ENCODE peak calls at places on chromosomes 2 and 18, in five cellular contexts. T, Q, L, P and C are unnamed samples.

GRCh38 chr2:143705108-143705686 is 576.0 kb downstream of the ARHGAP15 start:
- DNase-seq in T (peak), Q (no peak), L (no peak), P (peak), C (peak)

GRCh38 chr18:75350440-75350839 is 77.1 kb downstream of the SMIM21 start:
- DNase-seq in T (no peak), Q (no peak), L (no peak), P (no peak), C (peak)

GRCh38 chr2:165408191-165408590 is 61.3 kb upstream of the CSRNP3 start:
- DNase-seq in T (peak), Q (no peak), L (no peak), P (no peak), C (no peak)

GRCh38 chr2:72920317-72921087 is 3.2 kb downstream of the EMX1 start:
- DNase-seq in T (peak), Q (no peak), L (no peak), P (no peak), C (no peak)

GRCh38 chr2:28348149-28348567 is 44.5 kb upstream of the FOSL2 start:
- DNase-seq in T (no peak), Q (no peak), L (peak), P (no peak), C (no peak)

GRCh38 chr18:10851824-10852225 is 297.5 kb downstream of the PIEZO2 start:
- DNase-seq in T (peak), Q (no peak), L (no peak), P (peak), C (peak)

GRCh38 chr2:175931751-175932295 is 70.2 kb downstream of the LNPK start:
- DNase-seq in T (peak), Q (no peak), L (no peak), P (no peak), C (peak)

GRCh38 chr2:25378731-25379490 is 37.2 kb upstream of the DNMT3A start:
- DNase-seq in T (peak), Q (no peak), L (peak), P (peak), C (no peak)

GRCh38 chr2:20164061-20164733 is 60.7 kb downstream of the SDC1 start:
- DNase-seq in T (peak), Q (no peak), L (no peak), P (no peak), C (no peak)

GRCh38 chr2:11610624-11611242 is 59.3 kb downstream of the NTSR2 start:
- DNase-seq in T (no peak), Q (no peak), L (no peak), P (no peak), C (no peak)

GRCh38 chr2:120642646-120643045 is 93.0 kb upstream of the GLI2 start:
- DNase-seq in T (no peak), Q (no peak), L (no peak), P (no peak), C (no peak)

GRCh38 chr2:31828891-31829290 is 181.9 kb downstream of the MEMO1 start:
- DNase-seq in T (no peak), Q (no peak), L (no peak), P (peak), C (no peak)

GRCh38 chr18:51255694-51256093 is 58.2 kb upstream of the MEX3C start:
- DNase-seq in T (peak), Q (no peak), L (no peak), P (no peak), C (no peak)

GRCh38 chr2:105087273-105087672 is 49.4 kb downstream of the MRPS9 start:
- DNase-seq in T (no peak), Q (no peak), L (no peak), P (no peak), C (no peak)

GRCh38 chr2:113895819-113896563 is 6.1 kb downstream of the ACTR3 start:
- DNase-seq in T (no peak), Q (no peak), L (no peak), P (no peak), C (no peak)

GRCh38 chr2:195051401-195051800 is 605.6 kb upstream of the SLC39A10 start:
- DNase-seq in T (no peak), Q (no peak), L (no peak), P (peak), C (peak)

GRCh38 chr2:31415421-31415820 is 879 bp upstream of the XDH start:
- DNase-seq in T (peak), Q (no peak), L (no peak), P (no peak), C (no peak)

GRCh38 chr2:223746611-223747010 is 90.8 kb downstream of the AP1S3 start:
- DNase-seq in T (no peak), Q (no peak), L (no peak), P (no peak), C (no peak)

GRCh38 chr2:121197369-121198091 is 87.5 kb downstream of the TFCP2L1 start:
- DNase-seq in T (peak), Q (no peak), L (peak), P (peak), C (peak)

GRCh38 chr2:63270717-63271116 is 220.1 kb downstream of the OTX1 start:
- DNase-seq in T (no peak), Q (no peak), L (no peak), P (no peak), C (no peak)

GRCh38 chr2:147384659-147385058 is 460.2 kb upstream of the ACVR2A start:
- DNase-seq in T (no peak), Q (no peak), L (no peak), P (no peak), C (no peak)

GRCh38 chr2:199940373-199940772 is 14.9 kb downstream of the TYW5 start:
- DNase-seq in T (peak), Q (no peak), L (no peak), P (peak), C (no peak)

GRCh38 chr2:65311049-65311448 is 83.4 kb downstream of the ACTR2 start:
- DNase-seq in T (no peak), Q (no peak), L (no peak), P (no peak), C (no peak)

GRCh38 chr2:190466819-190467444 is 58.8 kb downstream of the MFSD6 start:
- DNase-seq in T (no peak), Q (no peak), L (no peak), P (no peak), C (no peak)

GRCh38 chr2:1601064-1601405 is 143.3 kb downstream of the PXDN start:
- DNase-seq in T (no peak), Q (no peak), L (no peak), P (no peak), C (no peak)
- TF ChIP-seq CTCF in T (no peak), Q (no peak), L (no peak), P (peak), C (no peak)

DNA sequence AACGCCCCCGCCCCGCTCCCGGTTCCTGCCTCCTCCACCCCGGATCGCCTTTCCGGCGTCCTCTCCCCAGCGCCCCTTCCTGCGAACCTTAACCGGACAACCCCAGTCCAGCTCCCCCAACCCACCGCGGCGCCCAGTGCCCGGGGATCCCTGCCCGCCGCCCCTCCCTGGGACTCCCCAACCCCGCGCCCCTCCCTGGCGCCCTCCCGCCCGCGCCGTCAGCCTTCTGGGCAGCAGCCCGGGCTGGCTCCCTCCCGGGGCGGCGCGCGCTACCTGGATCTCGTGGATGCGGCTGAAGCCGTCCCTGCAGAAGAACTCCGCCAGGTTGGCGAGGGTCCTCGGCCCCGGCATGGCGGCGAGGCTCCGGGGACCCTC is 396 bp downstream of the CYP27C1 start:
- DNase-seq in T (no peak), Q (no peak), L (no peak), P (peak), C (no peak)
- H3K4me3 ChIP-seq in T (peak), Q (peak), L (peak), P (peak), C (peak)

GRCh38 chr18:25223211-25223610 is 128.8 kb downstream of the ZNF521 start:
- DNase-seq in T (no peak), Q (no peak), L (no peak), P (no peak), C (no peak)
- TF ChIP-seq CTCF in T (no peak), Q (no peak), L (no peak), P (no peak), C (no peak)

GRCh38 chr2:217942731-217943335 is 60.0 kb downstream of the TNS1 start:
- DNase-seq in T (no peak), Q (no peak), L (peak), P (no peak), C (no peak)
- H3K4me3 ChIP-seq in T (peak), Q (peak), L (peak), P (no peak), C (no peak)

GRCh38 chr2:68726608-68727367 is 7.8 kb upstream of the ARHGAP25 start:
- DNase-seq in T (no peak), Q (no peak), L (peak), P (peak), C (no peak)
- TF ChIP-seq CTCF in T (no peak), Q (no peak), L (no peak), P (no peak), C (no peak)

GRCh38 chr2:17539596-17539992 is 902 bp upstream of the VSNL1 start:
- DNase-seq in T (peak), Q (peak), L (no peak), P (peak), C (no peak)

GRCh38 chr2:17539993-17540812 is at the start of gene VSNL1:
- DNase-seq in T (peak), Q (peak), L (peak), P (peak), C (peak)

GRCh38 chr2:17536416-17536815 is 4.1 kb upstream of the VSNL1 start:
- DNase-seq in T (no peak), Q (no peak), L (no peak), P (peak), C (no peak)

GRCh38 chr2:17538844-17539554 is 1.5 kb upstream of the VSNL1 start:
- DNase-seq in T (peak), Q (peak), L (no peak), P (peak), C (no peak)

GRCh38 chr2:17538022-17538843 is 2.3 kb upstream of the VSNL1 start:
- DNase-seq in T (peak), Q (no peak), L (no peak), P (peak), C (no peak)
- H3K4me3 ChIP-seq in T (peak), Q (peak), L (peak), P (peak), C (peak)

DNA sequence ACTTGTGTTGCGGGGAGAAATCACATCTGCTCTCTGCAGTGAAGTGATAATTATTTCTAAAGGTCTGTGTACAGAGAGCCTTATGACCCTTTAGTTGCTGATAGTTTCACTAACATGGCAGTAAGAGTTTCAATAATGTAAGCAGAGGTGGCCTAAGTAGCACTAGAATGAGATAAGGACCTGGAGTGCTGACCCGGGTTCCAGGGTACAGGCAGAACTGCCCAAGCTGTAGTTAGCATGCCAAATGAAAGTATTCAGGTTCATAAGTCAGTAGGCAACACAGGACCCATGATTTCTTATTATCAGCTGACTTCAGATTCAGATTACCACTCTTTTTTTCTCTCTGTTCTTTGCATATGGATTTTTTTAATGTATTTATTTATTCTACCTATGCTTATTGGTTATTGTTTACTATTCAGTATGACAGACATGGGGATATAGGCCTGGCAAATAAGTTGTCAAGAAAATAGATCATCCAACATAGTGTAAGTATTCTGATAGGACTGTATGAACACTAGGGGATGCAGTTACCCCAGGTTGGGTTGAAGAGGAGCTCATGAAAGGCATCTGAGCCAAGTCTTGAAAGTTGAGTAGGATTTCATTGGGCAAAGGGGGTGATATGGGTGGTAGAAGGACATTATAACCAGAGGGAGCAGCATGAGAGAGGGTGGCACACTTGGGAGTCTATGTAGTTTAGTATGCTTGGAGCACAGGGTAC is 105.2 kb downstream of the CCDC85A start:
- DNase-seq in T (no peak), Q (no peak), L (no peak), P (no peak), C (no peak)
- TF ChIP-seq CTCF in T (peak), Q (no peak), L (no peak), P (peak), C (peak)

GRCh38 chr18:12279781-12280531 is 25.8 kb downstream of the CIDEA start:
- DNase-seq in T (no peak), Q (no peak), L (no peak), P (no peak), C (no peak)
- H3K4me3 ChIP-seq in T (peak), Q (peak), L (no peak), P (no peak), C (no peak)

DNA sequence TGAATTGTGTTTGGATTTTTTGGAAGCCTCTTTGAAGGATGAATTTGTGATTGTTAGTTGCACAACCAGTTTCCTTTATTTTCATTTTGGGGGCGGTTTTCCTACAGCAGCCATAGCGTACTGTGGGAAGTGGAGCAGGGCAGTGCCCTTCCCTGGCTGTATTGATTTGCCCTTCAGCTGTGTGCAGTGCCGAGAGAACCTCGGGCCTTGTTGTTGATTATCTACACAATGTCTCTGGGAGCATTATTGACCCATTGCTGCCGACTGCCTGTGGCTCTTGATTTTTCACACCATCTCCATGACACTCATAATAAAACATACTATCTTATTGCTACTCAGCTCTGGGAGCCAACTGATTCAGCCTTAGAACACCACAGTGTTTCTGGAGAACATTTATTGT is 162.2 kb upstream of the BOD1L2 start:
- DNase-seq in T (no peak), Q (no peak), L (no peak), P (no peak), C (no peak)
- TF ChIP-seq CTCF in T (no peak), Q (no peak), L (no peak), P (no peak), C (no peak)